ENCODE peak calls at places on chromosome 9, in nine cellular contexts. C is neural crest cell; I is AG04450; M is AG20443; R is stimulated activated CD4-positive, alpha-beta T cell treated with anti-CD3 and anti-CD28 coated beads, Interleukin-4, amount 100 ng/mL, for 48 hours; G is AG04449; D is activated T-cell treated with anti-CD3 and anti-CD28 coated beads for 1 hour; P is non-pigmented ciliary epithelial cell; Z is AG10803. B is an unnamed sample.
A peak's percentile ranks its signal among the peaks of the same experiment; 100 is the strongest.

GRCh38 chr9:95729669-95730368 is 145.7 kb upstream of the ERCC6L2 start:
- DNase-seq in M (no peak), D (no peak), R (no peak), Z (no peak), G (no peak), P (no peak), I (no peak), C (no peak), B (no peak)

GRCh38 chr9:135343733-135344522 is 135.7 kb upstream of the PPP1R26 start:
- DNase-seq in I (no peak), C (peak; percentile 86), D (peak; percentile 36), G (no peak), M (peak; percentile 88), Z (peak; percentile 13), P (no peak), R (peak; percentile 56), B (peak; percentile 34)

GRCh38 chr9:38393128-38393809 is 767 bp downstream of the ALDH1B1 start:
- DNase-seq in R (no peak), C (no peak), D (no peak), G (no peak), M (no peak), Z (peak; percentile 12), I (no peak), P (no peak), B (no peak)

GRCh38 chr9:116465591-116466288 is 221.4 kb upstream of the TRIM32 start:
- DNase-seq in I (no peak), Z (no peak), M (no peak), D (no peak), G (no peak), R (no peak), C (no peak), P (no peak), B (no peak)

GRCh38 chr9:116555102-116555501 is 132.0 kb upstream of the TRIM32 start:
- DNase-seq in I (no peak), P (no peak), D (no peak), Z (no peak), G (no peak), R (no peak), C (no peak), M (no peak), B (no peak)

GRCh38 chr9:79166005-79166404 is 405.8 kb upstream of the TLE4 start:
- DNase-seq in D (no peak), R (no peak), C (no peak), I (no peak), G (peak; percentile 23), M (no peak), Z (peak; percentile 58), P (no peak), B (no peak)

GRCh38 chr9:7402704-7403389 is 396.7 kb downstream of the DMAC1 start:
- DNase-seq in C (no peak), M (no peak), D (no peak), R (no peak), I (no peak), P (no peak), G (no peak), Z (no peak), B (no peak)

GRCh38 chr9:13651969-13652663 is 372.6 kb upstream of the MPDZ start:
- DNase-seq in C (no peak), I (no peak), G (no peak), Z (no peak), P (no peak), D (no peak), R (no peak), M (no peak), B (no peak)

GRCh38 chr9:113299800-113300292 is 3.3 kb downstream of the RNF183 start:
- DNase-seq in D (no peak), R (no peak), C (no peak), M (peak; percentile 16), P (no peak), I (no peak), G (no peak), Z (no peak), B (no peak)

GRCh38 chr9:14441976-14442651 is 128.2 kb upstream of the NFIB start:
- DNase-seq in P (no peak), M (no peak), C (peak; percentile 18), I (no peak), G (no peak), Z (peak; percentile 13), R (no peak), D (no peak), B (no peak)

GRCh38 chr9:91847576-91847975 is 102.5 kb downstream of the ROR2 start:
- DNase-seq in C (no peak), M (peak; percentile 68), R (no peak), D (no peak), Z (peak; percentile 66), P (peak; percentile 32), I (peak; percentile 27), G (no peak), B (peak; percentile 32)

GRCh38 chr9:38142201-38142600 is 73.2 kb upstream of the SHB start:
- DNase-seq in G (peak; percentile 19), D (no peak), M (peak; percentile 50), C (no peak), P (peak; percentile 61), Z (peak; percentile 25), I (no peak), R (no peak), B (no peak)

GRCh38 chr9:89893886-89894285 is 289.1 kb downstream of the GADD45G start:
- DNase-seq in M (no peak), R (no peak), I (no peak), C (no peak), P (no peak), Z (no peak), G (no peak), D (no peak), B (no peak)

GRCh38 chr9:131960311-131960710 is 119.4 kb downstream of the MED27 start:
- DNase-seq in C (no peak), Z (no peak), D (no peak), M (no peak), I (no peak), P (no peak), G (no peak), R (no peak), B (no peak)

GRCh38 chr9:89609426-89610006 is 4.7 kb downstream of the GADD45G start:
- DNase-seq in M (no peak), C (no peak), P (no peak), Z (no peak), I (no peak), G (no peak), D (no peak), R (no peak), B (no peak)

GRCh38 chr9:81266086-81266485 is 423.3 kb downstream of the TLE1 start:
- DNase-seq in R (no peak), Z (no peak), P (peak; percentile 40), M (no peak), C (no peak), I (no peak), D (no peak), G (no peak), B (no peak)

GRCh38 chr9:95507456-95508241 is 9.1 kb downstream of the PTCH1 start:
- DNase-seq in R (no peak), C (peak; percentile 26), Z (peak; percentile 67), M (no peak), D (peak; percentile 24), P (no peak), G (no peak), I (no peak), B (peak; percentile 89)

GRCh38 chr9:124220551-124221451 is 36.9 kb upstream of the NEK6 start:
- DNase-seq in D (no peak), M (peak; percentile 45), R (no peak), I (no peak), C (no peak), Z (peak; percentile 44), P (no peak), G (no peak), B (no peak)

B was measured in SW480.